ENCODE peak calls at places on chromosomes 4 and X, in eight cellular contexts. M, D, Q, A, T, B, F and X are unnamed samples.

GRCh38 chr4:136150046-136150445 is 1382.2 kb downstream of the PCDH18 start:
- DNase-seq in M (no peak), Q (no peak), D (no peak), F (no peak), T (no peak), B (no peak), A (no peak), X (no peak)

GRCh38 chr4:478373-478772 is 20.6 kb downstream of the ZNF721 start:
- DNase-seq in B (no peak), F (no peak), T (no peak), Q (no peak), A (no peak), D (peak), M (no peak), X (peak)

GRCh38 chrX:112636288-112636687 is 43.5 kb downstream of the LHFPL1 start:
- DNase-seq in B (no peak), A (no peak), D (peak), M (no peak), T (no peak), F (no peak), Q (no peak), X (no peak)

GRCh38 chr4:41572414-41572986 is 34.5 kb downstream of the LIMCH1 start:
- DNase-seq in F (no peak), A (no peak), B (no peak), T (no peak), D (no peak), M (no peak), Q (no peak), X (no peak)

GRCh38 chr4:149555146-149555545 is 260.5 kb downstream of the IQCM start:
- DNase-seq in T (no peak), B (no peak), D (peak), Q (no peak), A (no peak), F (no peak), M (no peak), X (peak)

GRCh38 chrX:2863646-2864045 is 34.9 kb downstream of the GYG2 start:
- DNase-seq in A (no peak), B (no peak), T (no peak), D (no peak), M (no peak), Q (no peak), F (no peak), X (no peak)

GRCh38 chr4:48490012-48490679 is at the start of gene ZAR1:
- DNase-seq in B (no peak), A (no peak), F (peak), M (no peak), D (no peak), Q (no peak), T (no peak), X (no peak)

GRCh38 chrX:102863735-102864134 is 73.3 kb upstream of the RAB40AL start:
- DNase-seq in A (peak), B (peak), T (peak), M (peak), Q (peak), F (peak), D (peak), X (peak)

GRCh38 chrX:17655232-17656034 is 81.9 kb upstream of the SCML1 start:
- DNase-seq in F (peak), D (peak), T (no peak), B (no peak), M (no peak), Q (no peak), A (no peak), X (no peak)

GRCh38 chr4:55004831-55005230 is 120.6 kb downstream of the KDR start:
- DNase-seq in M (no peak), F (no peak), Q (no peak), A (no peak), T (no peak), B (no peak), D (peak), X (no peak)

GRCh38 chr4:536351-536972 is 37.5 kb downstream of the PIGG start:
- DNase-seq in D (no peak), A (no peak), F (no peak), M (no peak), Q (no peak), T (no peak), B (no peak), X (no peak)

GRCh38 chr4:133148690-133149363 is at the start of gene PCDH10:
- DNase-seq in Q (no peak), A (peak), D (peak), F (peak), T (no peak), M (no peak), B (peak), X (peak)

GRCh38 chr4:83170952-83171399 is 56.4 kb upstream of the PLAC8 start:
- DNase-seq in M (no peak), D (peak), T (no peak), A (no peak), B (no peak), Q (no peak), F (no peak), X (no peak)

GRCh38 chr4:89757154-89757723 is 79.7 kb downstream of the SNCA start:
- DNase-seq in F (no peak), A (peak), M (no peak), B (no peak), T (no peak), D (no peak), Q (no peak), X (no peak)

GRCh38 chr4:186554485-186554884 is 882 bp downstream of the MTNR1A start:
- DNase-seq in T (no peak), D (peak), M (no peak), B (no peak), Q (no peak), F (no peak), A (peak), X (no peak)

GRCh38 chr4:139844459-139845036 is 178.9 kb downstream of the MGST2 start:
- DNase-seq in D (peak), B (no peak), F (no peak), M (no peak), T (no peak), Q (no peak), A (no peak), X (no peak)

GRCh38 chr4:37445023-37445422 is 200.5 kb downstream of the NWD2 start:
- DNase-seq in F (no peak), D (no peak), B (no peak), M (no peak), T (no peak), Q (no peak), A (no peak), X (no peak)

GRCh38 chrX:55624403-55624802 is 1.2 kb downstream of the FOXR2 start:
- DNase-seq in Q (no peak), A (no peak), T (no peak), M (no peak), F (no peak), B (no peak), D (no peak), X (no peak)

GRCh38 chr4:48909697-48910096 is 3.1 kb upstream of the OCIAD2 start:
- DNase-seq in T (no peak), M (no peak), Q (peak), A (peak), D (peak), B (no peak), F (no peak), X (no peak)

GRCh38 chr4:181835348-181835747 is 407.9 kb upstream of the TENM3 start:
- DNase-seq in B (no peak), Q (no peak), A (no peak), T (no peak), M (no peak), F (no peak), D (no peak), X (no peak)

GRCh38 chrX:18425199-18426003 is at the start of gene CDKL5:
- DNase-seq in T (peak), D (peak), M (peak), F (peak), A (peak), Q (peak), B (peak), X (peak)

GRCh38 chr4:108204518-108204917 is 35.8 kb upstream of the LEF1 start:
- DNase-seq in M (no peak), D (no peak), F (no peak), B (no peak), T (no peak), A (no peak), Q (no peak), X (no peak)

GRCh38 chrX:22922961-22923360 is 76.8 kb upstream of the DDX53 start:
- DNase-seq in A (no peak), F (no peak), Q (no peak), T (no peak), M (no peak), B (no peak), D (peak), X (no peak)